ENCODE peak calls at places on chromosomes 12 and 14, in five cellular contexts. N is IMR-90, Q is uterus, Y is lower lobe of right lung, W is psoas muscle. O is an unnamed sample. For H3K4me1, the result is how much of the 10 kb centered on the place peaks cover.

GRCh38 chr12:105580841-105581352 is 250.4 kb downstream of the C12orf75 start:
- DNase-seq in Y (no peak), W (no peak), Q (peak), N (no peak), O (no peak)

GRCh38 chr12:52130695-52131094 is 51.2 kb downstream of the SMIM41 start:
- DNase-seq in N (no peak), Q (no peak), Y (no peak), W (no peak), O (no peak)

GRCh38 chr14:69760810-69761209 is 6.1 kb upstream of the SRSF5 start:
- DNase-seq in N (no peak), Y (no peak), W (no peak), Q (no peak), O (no peak)

GRCh38 chr12:39467432-39467870 is 24.5 kb upstream of the KIF21A start:
- DNase-seq in Y (no peak), Q (no peak), W (no peak), N (no peak), O (no peak)

GRCh38 chr12:62621239-62621638 is 154.6 kb downstream of the MON2 start:
- DNase-seq in Y (no peak), W (no peak), N (no peak), Q (no peak), O (no peak)

GRCh38 chr14:68140111-68140741 is 320.6 kb downstream of the RAD51B start:
- DNase-seq in Q (peak), W (no peak), Y (no peak), N (peak), O (peak)

GRCh38 chr12:28340261-28340660 is 150.0 kb downstream of the CCDC91 start:
- DNase-seq in N (peak), Y (no peak), W (no peak), Q (no peak), O (no peak)

GRCh38 chr14:70045715-70046535 is 142.8 kb downstream of the SLC8A3 start:
- DNase-seq in W (peak), Q (no peak), N (peak), Y (peak), O (peak)

GRCh38 chr14:54763761-54764160 is 138.9 kb downstream of the GCH1 start:
- DNase-seq in W (no peak), Y (no peak), N (no peak), Q (no peak), O (no peak)

GRCh38 chr14:103332143-103332919 is 1.7 kb upstream of the EIF5 start:
- DNase-seq in Q (no peak), Y (no peak), W (no peak), N (no peak), O (no peak)

GRCh38 chr14:61103541-61104339 is 122.7 kb downstream of the SLC38A6 start:
- DNase-seq in Y (no peak), N (peak), Q (peak), W (peak), O (peak)

GRCh38 chr12:131865196-131865875 is 29.1 kb upstream of the ULK1 start:
- DNase-seq in W (no peak), Y (no peak), N (peak), Q (no peak), O (peak)

GRCh38 chr14:21268612-21269251 is 510 bp downstream of the HNRNPC start:
- DNase-seq in W (peak), N (peak), Y (no peak), Q (no peak), O (no peak)

GRCh38 chr14:80475074-80475473 is 263.8 kb upstream of the DIO2 start:
- DNase-seq in Q (no peak), N (peak), W (no peak), Y (no peak), O (peak)

GRCh38 chr12:41217731-41218130 is 29.6 kb downstream of the PDZRN4 start:
- DNase-seq in Q (no peak), N (no peak), Y (no peak), W (no peak), O (no peak)

GRCh38 chr12:39227218-39227617 is 215.7 kb downstream of the KIF21A start:
- DNase-seq in N (no peak), W (no peak), Q (no peak), Y (no peak), O (no peak)

GRCh38 chr12:124315316-124315924 is 20.5 kb downstream of the RFLNA start:
- DNase-seq in W (no peak), N (no peak), Q (no peak), Y (no peak), O (no peak)

GRCh38 chr12:48175613-48176416 is 7.6 kb upstream of the CCDC184 start:
- DNase-seq in Y (no peak), Q (no peak), W (no peak), N (no peak), O (no peak)

GRCh38 chr12:56958422-56958821 is 1.0 kb upstream of the RDH16 start:
- DNase-seq in Q (no peak), N (no peak), Y (no peak), W (no peak), O (no peak)

GRCh38 chr14:54209501-54210231 is 187.1 kb upstream of the CDKN3 start:
- DNase-seq in Q (no peak), W (no peak), Y (no peak), N (peak), O (peak)

GRCh38 chr14:85883971-85884370 is 354.0 kb downstream of the FLRT2 start:
- DNase-seq in N (no peak), Y (no peak), Q (no peak), W (no peak), O (no peak)

GRCh38 chr12:67795235-67795634 is 146.7 kb downstream of the DYRK2 start:
- DNase-seq in Y (no peak), W (no peak), N (peak), Q (no peak), O (no peak)

GRCh38 chr12:62260733-62261683 is 804 bp downstream of the USP15 start:
- DNase-seq in N (peak), Y (peak), W (no peak), Q (no peak), O (peak)

GRCh38 chr12:45168976-45169375 is 46.9 kb upstream of the ANO6 start:
- DNase-seq in W (no peak), Q (no peak), Y (no peak), N (no peak), O (no peak)

GRCh38 chr14:35470775-35471174 is 63.2 kb upstream of the INSM2 start:
- DNase-seq in W (no peak), Y (no peak), Q (no peak), N (peak), O (no peak)

GRCh38 chr12:116432321-116432750 is 126.8 kb upstream of the MAP1LC3B2 start:
- DNase-seq in W (no peak), N (peak), Y (no peak), Q (peak), O (no peak)

GRCh38 chr12:56241424-56242205 is 11.8 kb downstream of the SLC39A5 start:
- DNase-seq in Q (no peak), N (no peak), Y (no peak), W (peak), O (no peak)

GRCh38 chr12:58310368-58310767 is 369.0 kb downstream of the ATP23 start:
- DNase-seq in Y (no peak), Q (no peak), N (peak), W (no peak), O (no peak)

GRCh38 chr12:76720068-76720467 is 43.8 kb upstream of the ZDHHC17 start:
- DNase-seq in Q (no peak), Y (no peak), W (no peak), N (peak), O (peak)

GRCh38 chr14:98137626-98138025 is 1134.4 kb downstream of the BCL11B start:
- DNase-seq in Q (no peak), Y (no peak), N (no peak), W (no peak), O (peak)

GRCh38 chr12:66237505-66238175 is 48.6 kb downstream of the IRAK3 start:
- DNase-seq in W (no peak), Q (no peak), N (no peak), Y (no peak), O (no peak)

GRCh38 chr12:66240106-66240820 is 51.2 kb downstream of the IRAK3 start:
- DNase-seq in Q (no peak), N (no peak), W (no peak), Y (no peak), O (no peak)

GRCh38 chr12:66239295-66239694 is 50.3 kb downstream of the IRAK3 start:
- DNase-seq in Q (no peak), Y (no peak), W (no peak), N (no peak), O (no peak)

GRCh38 chr12:66235626-66236281 is 46.7 kb downstream of the IRAK3 start:
- DNase-seq in Y (no peak), N (peak), Q (no peak), W (no peak), O (no peak)

DNA sequence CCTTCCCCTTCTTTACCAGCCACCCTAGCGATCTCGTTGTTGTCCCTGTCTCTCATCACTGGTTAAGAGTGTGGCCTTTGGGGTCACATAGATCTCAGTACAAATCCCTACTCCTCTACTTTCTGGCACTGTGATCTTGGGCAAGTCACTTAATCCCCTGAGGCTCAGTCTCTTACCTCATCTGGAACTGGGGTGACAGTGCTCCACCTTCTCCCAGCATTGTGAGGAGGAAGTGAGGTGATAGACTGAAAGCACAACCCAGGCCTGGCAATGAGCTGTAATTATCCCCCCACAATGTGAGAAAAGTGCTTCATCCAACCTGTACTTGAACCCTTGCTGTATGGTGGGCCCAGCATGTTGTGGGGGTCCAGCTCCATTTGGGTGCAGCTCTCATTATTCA is 48.0 kb downstream of the IRAK3 start:
- DNase-seq in Y (no peak), N (no peak), Q (no peak), W (no peak), O (no peak)
- H3K27ac ChIP-seq in Y (no peak), N (no peak), Q (no peak), W (no peak), O (no peak)

DNA sequence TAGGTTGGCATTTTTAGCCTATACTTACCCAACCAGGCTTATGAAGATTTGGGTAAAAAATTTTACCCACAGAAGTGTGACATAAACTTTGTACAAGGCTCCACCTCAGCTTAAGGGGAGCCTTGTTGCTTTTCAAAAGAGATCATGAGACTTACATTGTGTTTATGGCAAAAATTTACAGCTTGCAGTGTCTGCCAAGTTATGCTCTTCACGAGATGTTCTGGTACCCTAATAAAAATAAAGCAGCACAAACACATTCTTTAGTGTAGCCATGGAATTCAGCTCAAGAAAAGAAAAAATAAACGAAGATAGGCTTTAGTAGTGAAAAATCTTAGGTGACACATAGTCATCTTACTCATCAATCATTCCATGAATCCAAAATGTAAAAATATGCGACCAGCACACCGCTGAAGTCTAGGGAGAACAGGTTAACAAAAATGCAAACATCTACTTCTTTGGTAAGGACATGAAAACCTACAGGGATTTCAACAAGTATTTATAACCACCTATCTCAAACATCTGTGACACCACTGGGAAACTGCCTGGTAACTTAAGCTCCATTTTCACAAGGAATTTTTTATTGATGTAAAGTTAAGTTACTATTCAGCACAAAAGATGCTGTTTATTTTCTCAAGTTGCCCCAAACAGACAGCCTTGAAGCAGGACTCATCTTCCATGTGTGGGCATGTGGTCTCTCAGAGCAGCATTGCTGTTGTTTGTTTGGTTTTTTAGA is 32.9 kb downstream of the DMAC2L start:
- DNase-seq in Q (no peak), N (peak), Y (no peak), W (no peak), O (no peak)
- H3K4me1 ChIP-seq in Q (under half), N (under half), Y (under half), W (under half), O (under half)

DNA sequence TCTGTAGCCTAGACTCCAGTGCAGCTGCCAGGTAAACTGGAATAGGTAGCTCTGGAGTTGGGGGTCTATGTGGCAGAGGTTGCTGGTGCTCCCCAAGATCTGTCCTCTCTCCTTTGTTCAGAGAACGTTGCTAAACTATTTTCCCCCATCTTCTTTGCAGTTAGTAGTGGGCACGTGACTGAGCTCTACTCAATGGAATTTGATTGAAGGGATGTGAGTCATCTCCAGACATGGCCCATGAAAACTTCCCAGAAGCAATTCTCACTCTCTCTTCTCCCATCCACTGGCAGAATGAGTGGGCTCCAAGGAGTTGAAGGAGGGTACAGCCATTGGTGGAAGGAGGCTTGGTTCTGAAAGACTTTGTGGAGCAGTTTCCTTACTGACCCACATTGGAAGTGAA is 44.0 kb downstream of the PAH start:
- DNase-seq in Q (no peak), Y (no peak), N (no peak), W (no peak), O (no peak)
- TF ChIP-seq CTCF in Q (no peak), Y (no peak), N (no peak), W (no peak), O (no peak)

GRCh38 chr12:65611396-65611795 is 212.9 kb upstream of the HMGA2 start:
- DNase-seq in Y (no peak), Q (no peak), N (no peak), W (no peak), O (peak)

GRCh38 chr12:65608319-65608916 is 215.9 kb upstream of the HMGA2 start:
- DNase-seq in N (peak), W (no peak), Q (no peak), Y (no peak), O (peak)

GRCh38 chr12:65607271-65607880 is 216.9 kb upstream of the HMGA2 start:
- DNase-seq in N (no peak), W (no peak), Q (no peak), Y (no peak), O (no peak)

GRCh38 chr12:65612440-65612839 is 211.8 kb upstream of the HMGA2 start:
- DNase-seq in Y (no peak), W (no peak), N (no peak), Q (no peak), O (peak)

DNA sequence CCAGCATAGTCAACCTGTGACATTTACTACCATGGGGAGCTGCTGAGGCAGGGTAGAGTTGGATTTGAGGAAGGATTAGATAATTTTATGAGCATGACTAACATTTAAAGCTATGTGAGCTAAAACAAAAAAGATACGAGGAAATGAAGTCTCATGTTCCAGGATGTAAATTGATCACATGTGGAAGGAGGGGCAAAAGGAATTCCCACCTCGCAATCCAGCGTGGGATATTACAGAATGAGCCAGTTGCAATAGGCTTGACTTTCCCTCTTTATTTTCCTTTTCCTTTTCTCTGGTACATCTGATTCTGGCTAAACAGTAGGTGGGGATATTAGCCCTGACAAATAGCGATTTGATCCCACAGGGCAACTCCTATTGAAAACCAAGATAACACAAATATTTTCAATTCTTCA is 214.9 kb upstream of the HMGA2 start:
- DNase-seq in W (no peak), N (peak), Y (no peak), Q (no peak), O (peak)
- H3K27ac ChIP-seq in W (no peak), N (no peak), Y (no peak), Q (no peak), O (peak)

O was measured in foreskin keratinocyte.